ENCODE peak calls at places on chromosome 10, in ten cellular contexts. V, Y, H, F, S, A, U, B, R and X are unnamed samples.

GRCh38 chr10:14654821-14655382 is 119.8 kb downstream of the FAM107B start:
- DNase-seq in V (no peak), Y (no peak), H (no peak), F (no peak), S (no peak), A (no peak), U (no peak), B (no peak), R (no peak), X (no peak)

GRCh38 chr10:4034907-4035581 is 250.0 kb upstream of the KLF6 start:
- DNase-seq in V (no peak), Y (no peak), H (peak; percentile 51), F (no peak), S (no peak), A (no peak), U (no peak), B (no peak), R (no peak), X (no peak)

GRCh38 chr10:12513775-12514663 is 164.7 kb downstream of the CAMK1D start:
- DNase-seq in V (no peak), Y (no peak), H (peak; percentile 23), F (no peak), S (no peak), A (no peak), U (no peak), B (no peak), R (no peak), X (no peak)

GRCh38 chr10:12945709-12946359 is 55.7 kb downstream of the CCDC3 start:
- DNase-seq in V (no peak), Y (no peak), H (no peak), F (no peak), S (no peak), A (no peak), U (no peak), B (no peak), R (no peak), X (no peak)

GRCh38 chr10:51302316-51302715 is 228.0 kb downstream of the PRKG1 start:
- DNase-seq in V (no peak), Y (no peak), H (peak; percentile 74), F (no peak), S (no peak), A (no peak), U (no peak), B (no peak), R (no peak), X (no peak)

GRCh38 chr10:130466271-130466997 is 330.2 kb downstream of the GLRX3 start:
- DNase-seq in V (no peak), Y (peak; percentile 2), H (no peak), F (no peak), S (no peak), A (no peak), U (no peak), B (no peak), R (no peak), X (peak; percentile 31)

GRCh38 chr10:93710333-93710909 is 8.0 kb upstream of the FRA10AC1 start:
- DNase-seq in V (no peak), Y (no peak), H (no peak), F (no peak), S (no peak), A (no peak), U (no peak), B (no peak), R (no peak), X (no peak)

GRCh38 chr10:6108631-6109443 is 20.0 kb downstream of the RBM17 start:
- DNase-seq in V (no peak), Y (no peak), H (peak; percentile 68), F (no peak), S (no peak), A (no peak), U (no peak), B (no peak), R (peak; percentile 13), X (no peak)

GRCh38 chr10:23340346-23340745 is 4.3 kb downstream of the C10orf67 start:
- DNase-seq in V (no peak), Y (no peak), H (no peak), F (no peak), S (no peak), A (no peak), U (no peak), B (no peak), R (no peak), X (no peak)

GRCh38 chr10:14478639-14479038 is 147.9 kb upstream of the FRMD4A start:
- DNase-seq in V (peak; percentile 72), Y (peak; percentile 57), H (peak; percentile 85), F (peak; percentile 78), S (peak; percentile 49), A (peak; percentile 47), U (no peak), B (peak; percentile 54), R (peak; percentile 19), X (no peak)

GRCh38 chr10:26982058-26982457 is 118.2 kb downstream of the ANKRD26 start:
- DNase-seq in V (no peak), Y (no peak), H (no peak), F (no peak), S (no peak), A (no peak), U (no peak), B (no peak), R (no peak), X (no peak)

GRCh38 chr10:21099291-21099800 is 202.2 kb upstream of the NEBL start:
- DNase-seq in V (no peak), Y (no peak), H (peak; percentile 38), F (no peak), S (no peak), A (no peak), U (no peak), B (no peak), R (no peak), X (no peak)

GRCh38 chr10:97713828-97714400 is 384 bp downstream of the MARVELD1 start:
- DNase-seq in V (no peak), Y (peak; percentile 65), H (peak; percentile 79), F (peak; percentile 84), S (peak; percentile 73), A (peak; percentile 79), U (peak; percentile 46), B (peak; percentile 69), R (no peak), X (peak; percentile 47)

GRCh38 chr10:99667108-99667751 is 7.9 kb downstream of the ENTPD7 start:
- DNase-seq in V (no peak), Y (no peak), H (peak; percentile 57), F (no peak), S (no peak), A (no peak), U (no peak), B (no peak), R (peak; percentile 54), X (no peak)

GRCh38 chr10:105328441-105328840 is 687.4 kb downstream of the SORCS3 start:
- DNase-seq in V (no peak), Y (no peak), H (no peak), F (no peak), S (no peak), A (no peak), U (no peak), B (no peak), R (no peak), X (no peak)

GRCh38 chr10:91579351-91579985 is 53.4 kb downstream of the PPP1R3C start:
- DNase-seq in V (no peak), Y (no peak), H (no peak), F (no peak), S (no peak), A (no peak), U (no peak), B (no peak), R (no peak), X (no peak)

GRCh38 chr10:24901686-24902399 is 50.6 kb downstream of the PRTFDC1 start:
- DNase-seq in V (no peak), Y (no peak), H (peak; percentile 98), F (no peak), S (peak; percentile 64), A (peak; percentile 73), U (peak; percentile 23), B (no peak), R (peak; percentile 92), X (peak; percentile 72)

GRCh38 chr10:3652886-3653285 is 132.1 kb downstream of the KLF6 start:
- DNase-seq in V (no peak), Y (peak; percentile 17), H (peak; percentile 47), F (no peak), S (no peak), A (no peak), U (no peak), B (no peak), R (no peak), X (no peak)

GRCh38 chr10:75655791-75656451 is 224.5 kb downstream of the LRMDA start:
- DNase-seq in V (no peak), Y (no peak), H (peak; percentile 85), F (no peak), S (no peak), A (peak; percentile 51), U (no peak), B (no peak), R (no peak), X (no peak)

GRCh38 chr10:64430690-64431323 is 909.6 kb downstream of the REEP3 start:
- DNase-seq in V (no peak), Y (no peak), H (peak; percentile 5), F (no peak), S (no peak), A (no peak), U (no peak), B (no peak), R (peak; percentile 32), X (no peak)

GRCh38 chr10:122112625-122113160 is 123.7 kb downstream of the TACC2 start:
- DNase-seq in V (peak; percentile 65), Y (peak; percentile 69), H (peak; percentile 96), F (peak; percentile 89), S (peak; percentile 88), A (peak; percentile 86), U (no peak), B (peak; percentile 85), R (peak; percentile 72), X (peak; percentile 96)

GRCh38 chr10:43524434-43525247 is 49.8 kb downstream of the ZNF239 start:
- DNase-seq in V (no peak), Y (no peak), H (peak; percentile 0), F (no peak), S (no peak), A (no peak), U (no peak), B (no peak), R (no peak), X (no peak)
- H3K9me3 ChIP-seq in V (peaks cover 88% of the 10 kb centered on the region), Y (peaks cover 55% of the 10 kb centered on the region), H (no peaks in the 10 kb centered on the region), F (no peaks in the 10 kb centered on the region), S (peaks cover 49% of the 10 kb centered on the region), A (peaks cover 39% of the 10 kb centered on the region), U (no peaks in the 10 kb centered on the region), B (peaks cover 8% of the 10 kb centered on the region), R (peaks cover 26% of the 10 kb centered on the region), X (peaks cover 22% of the 10 kb centered on the region)

GRCh38 chr10:95264227-95265051 is 26.4 kb downstream of the PDLIM1 start:
- DNase-seq in V (no peak), Y (no peak), H (no peak), F (no peak), S (no peak), A (no peak), U (no peak), B (no peak), R (peak; percentile 61), X (no peak)
- H3K4me3 ChIP-seq in V (no peak overlapping the region), Y (no peak overlapping the region), H (no peak overlapping the region), F (no peak overlapping the region), S (no peak overlapping the region), A (no peak overlapping the region), U (no peak overlapping the region), B (no peak overlapping the region), R (no peak overlapping the region), X (no peak overlapping the region)

GRCh38 chr10:107169516-107169915 is 5.0 kb upstream of the SORCS1 start:
- DNase-seq in V (no peak), Y (no peak), H (no peak), F (no peak), S (no peak), A (no peak), U (no peak), B (no peak), R (no peak), X (no peak)
- TF ChIP-seq CTCF in V (peak; percentile 13), Y (no peak), H (no peak), F (no peak), S (no peak), A (no peak), U (no peak), B (no peak), R (no peak), X (no peak)

GRCh38 chr10:131576341-131577177 is 265.0 kb upstream of the TCERG1L start:
- DNase-seq in V (no peak), Y (peak; percentile 11), H (no peak), F (no peak), S (peak; percentile 24), A (no peak), U (peak; percentile 13), B (no peak), R (no peak), X (no peak)
- H3K9me3 ChIP-seq in V (peaks cover 18% of the 10 kb centered on the region), Y (no peaks in the 10 kb centered on the region), H (no peaks in the 10 kb centered on the region), F (no peaks in the 10 kb centered on the region), S (no peaks in the 10 kb centered on the region), A (no peaks in the 10 kb centered on the region), U (no peaks in the 10 kb centered on the region), B (no peaks in the 10 kb centered on the region), R (no peaks in the 10 kb centered on the region), X (no peaks in the 10 kb centered on the region)